ENCODE peak calls at places on chromosome 15, in ten cellular contexts. E is pancreas; J is DMS153; P is naive thymus-derived CD8-positive, alpha-beta T cell; T is islet precursor cell; S is fibroblast of mammary gland; F is fibroblast of the aortic adventitia; W is Daoy; X is AG10803; D is AG08396. C is an unnamed sample.

GRCh38 chr15:59993950-59994401 is 10.1 kb upstream of the FOXB1 start:
- DNase-seq in J (no peak), X (no peak), F (no peak), D (peak), T (peak), W (peak), P (no peak), E (no peak), S (no peak), C (no peak)

GRCh38 chr15:60782316-60782715 is 303.4 kb upstream of the ICE2 start:
- DNase-seq in J (no peak), X (no peak), E (no peak), P (no peak), W (no peak), F (no peak), D (no peak), T (no peak), S (no peak), C (no peak)

GRCh38 chr15:25690673-25691543 is 172.2 kb downstream of the ATP10A start:
- DNase-seq in J (no peak), T (peak), P (no peak), D (peak), S (peak), X (peak), E (no peak), F (peak), W (peak), C (no peak)

GRCh38 chr15:73677146-73677607 is 7.0 kb upstream of the CD276 start:
- DNase-seq in F (peak), D (peak), E (peak), T (peak), J (peak), P (peak), S (peak), X (peak), W (peak), C (peak)

GRCh38 chr15:40844543-40844981 is 714 bp downstream of the SPINT1 start:
- DNase-seq in W (peak), X (no peak), E (peak), F (no peak), D (peak), P (peak), S (no peak), T (peak), J (no peak), C (no peak)

GRCh38 chr15:75695634-75696302 is 16.9 kb downstream of the CSPG4 start:
- DNase-seq in S (no peak), J (no peak), P (no peak), E (no peak), F (no peak), T (no peak), W (no peak), X (no peak), D (no peak), C (peak)

GRCh38 chr15:76196949-76197315 is 114.3 kb downstream of the ETFA start:
- DNase-seq in F (no peak), J (no peak), E (no peak), X (no peak), S (no peak), W (no peak), T (no peak), P (no peak), D (no peak), C (no peak)

GRCh38 chr15:74863239-74864056 is 9.7 kb downstream of the SCAMP2 start:
- DNase-seq in D (no peak), P (no peak), T (peak), S (peak), F (no peak), X (peak), W (peak), J (no peak), E (no peak), C (peak)

GRCh38 chr15:85788796-85789495 is 5.8 kb downstream of the KLHL25 start:
- DNase-seq in J (no peak), S (no peak), T (no peak), W (no peak), P (no peak), D (no peak), F (no peak), E (peak), X (no peak), C (no peak)

GRCh38 chr15:101554115-101554915 is 64.8 kb upstream of the PCSK6 start:
- DNase-seq in X (no peak), P (no peak), J (no peak), D (peak), E (no peak), T (peak), F (no peak), S (no peak), W (no peak), C (no peak)

GRCh38 chr15:52567886-52568568 is 803 bp downstream of the ARPP19 start:
- DNase-seq in W (peak), X (peak), E (peak), F (peak), P (peak), J (no peak), D (peak), S (peak), T (peak), C (peak)

GRCh38 chr15:95365615-95366107 is 964.8 kb upstream of the NR2F2 start:
- DNase-seq in S (no peak), E (no peak), X (no peak), P (no peak), W (no peak), D (no peak), T (no peak), J (no peak), F (peak), C (no peak)

GRCh38 chr15:34812369-34812768 is 17.0 kb upstream of the ACTC1 start:
- DNase-seq in P (no peak), D (no peak), F (peak), J (no peak), W (no peak), S (peak), T (no peak), X (peak), E (no peak), C (peak)

GRCh38 chr15:78830514-78831228 is 19.4 kb upstream of the ADAMTS7 start:
- DNase-seq in J (no peak), T (no peak), E (no peak), P (no peak), D (no peak), X (no peak), S (no peak), W (no peak), F (no peak), C (no peak)

GRCh38 chr15:87777054-87777498 is 479.5 kb downstream of the NTRK3 start:
- DNase-seq in X (peak), E (no peak), S (peak), W (peak), J (no peak), F (peak), T (no peak), P (no peak), D (peak), C (peak)

GRCh38 chr15:77784361-77785292 is 151.9 kb upstream of the LINGO1 start:
- DNase-seq in F (peak), T (no peak), S (peak), E (no peak), P (no peak), J (no peak), D (peak), W (peak), X (peak), C (no peak)

GRCh38 chr15:64052925-64053491 is 6.7 kb upstream of the DAPK2 start:
- DNase-seq in W (no peak), S (no peak), E (no peak), P (no peak), X (no peak), F (no peak), J (no peak), T (no peak), D (no peak), C (no peak)

GRCh38 chr15:36951747-36952247 is 148.6 kb downstream of the MEIS2 start:
- DNase-seq in P (no peak), D (peak), X (peak), E (no peak), T (peak), S (peak), F (peak), W (peak), J (no peak), C (peak)

GRCh38 chr15:71708052-71708432 is 102.3 kb upstream of the NR2E3 start:
- DNase-seq in J (no peak), W (no peak), F (no peak), E (no peak), D (no peak), S (peak), X (peak), P (no peak), T (no peak), C (no peak)

C was measured in mammary epithelial cell.